ENCODE peak calls at places on chromosome X, in seven cellular contexts. Y is mesenchymal stem cell, B is IMR-90, G is neuronal stem cell, S is mesendoderm, O is trophoblast cell, L is H1. R is an unnamed sample.

GRCh38 chrX:153845842-153846241 is 15.5 kb upstream of the PDZD4 start:
- DNase-seq in Y (no peak), B (no peak), G (no peak), S (no peak), O (peak), L (no peak), R (no peak)

GRCh38 chrX:143632625-143633387 is 3.1 kb downstream of the SLITRK4 start:
- DNase-seq in Y (peak), B (no peak), G (no peak), S (peak), O (no peak), L (no peak), R (no peak)

GRCh38 chrX:42797646-42798045 is 19.7 kb upstream of the PPP1R2C start:
- DNase-seq in Y (peak), B (no peak), G (no peak), S (peak), O (peak), L (no peak), R (no peak)

GRCh38 chrX:50211510-50211909 is 6.9 kb downstream of the CCNB3 start:
- DNase-seq in Y (no peak), B (peak), G (no peak), S (peak), O (peak), L (no peak), R (peak)

GRCh38 chrX:100407784-100408642 is 2.1 kb downstream of the PCDH19 start:
- DNase-seq in Y (no peak), B (no peak), G (no peak), S (no peak), O (no peak), L (no peak), R (peak)

GRCh38 chrX:63283331-63283730 is 67.8 kb downstream of the SPIN4 start:
- DNase-seq in Y (no peak), B (no peak), G (no peak), S (peak), O (peak), L (no peak), R (no peak)

GRCh38 chrX:9988762-9989161 is 21.6 kb downstream of the CLDN34 start:
- DNase-seq in Y (no peak), B (no peak), G (no peak), S (no peak), O (peak), L (no peak), R (no peak)

GRCh38 chrX:17608898-17609297 is 128.4 kb upstream of the SCML1 start:
- DNase-seq in Y (no peak), B (no peak), G (no peak), S (no peak), O (no peak), L (no peak), R (no peak)

GRCh38 chrX:78573630-78574029 is 85.5 kb downstream of the RTL3 start:
- DNase-seq in Y (no peak), B (no peak), G (no peak), S (no peak), O (no peak), L (no peak), R (no peak)

GRCh38 chrX:65528705-65529340 is 5.8 kb downstream of the LAS1L start:
- DNase-seq in Y (peak), B (peak), G (peak), S (peak), O (peak), L (peak), R (peak)

GRCh38 chrX:2320580-2321327 is 180.0 kb downstream of the DHRSX start:
- DNase-seq in Y (peak), B (peak), G (no peak), S (peak), O (peak), L (no peak), R (no peak)

GRCh38 chrX:109856974-109857373 is 123.9 kb upstream of the ACSL4 start:
- DNase-seq in Y (no peak), B (peak), G (peak), S (no peak), O (peak), L (no peak), R (no peak)

GRCh38 chrX:123917069-123917468 is 44.4 kb upstream of the STAG2 start:
- DNase-seq in Y (no peak), B (no peak), G (no peak), S (no peak), O (no peak), L (no peak), R (no peak)

GRCh38 chrX:599837-600715 is 30.5 kb upstream of the SHOX start:
- DNase-seq in Y (no peak), B (no peak), G (no peak), S (no peak), O (no peak), L (no peak), R (peak)

GRCh38 chrX:110003167-110004156 is 548 bp downstream of the TMEM164 start:
- DNase-seq in Y (peak), B (no peak), G (no peak), S (peak), O (no peak), L (no peak), R (peak)

GRCh38 chrX:137166591-137166990 is 132.8 kb upstream of the GPR101 start:
- DNase-seq in Y (no peak), B (no peak), G (no peak), S (peak), O (no peak), L (peak), R (peak)

GRCh38 chrX:84046403-84046984 is 141.5 kb downstream of the RPS6KA6 start:
- DNase-seq in Y (peak), B (peak), G (peak), S (peak), O (peak), L (no peak), R (peak)

GRCh38 chrX:70087857-70088256 is 25.6 kb downstream of the OTUD6A start:
- DNase-seq in Y (peak), B (peak), G (no peak), S (no peak), O (no peak), L (no peak), R (no peak)

GRCh38 chrX:119201570-119201969 is 34.5 kb upstream of the PGRMC1 start:
- DNase-seq in Y (no peak), B (peak), G (no peak), S (no peak), O (no peak), L (no peak), R (no peak)

GRCh38 chrX:40058719-40059118 is 39.0 kb downstream of the BCOR start:
- DNase-seq in Y (no peak), B (no peak), G (no peak), S (no peak), O (no peak), L (no peak), R (no peak)

GRCh38 chrX:40167240-40168182 is 69.8 kb upstream of the BCOR start:
- DNase-seq in Y (peak), B (no peak), G (no peak), S (peak), O (no peak), L (no peak), R (peak)

GRCh38 chrX:139738581-139738980 is 30.6 kb upstream of the MCF2 start:
- DNase-seq in Y (peak), B (peak), G (no peak), S (peak), O (no peak), L (no peak), R (no peak)

GRCh38 chrX:125953769-125954168 is 212.3 kb downstream of the DCAF12L2 start:
- DNase-seq in Y (no peak), B (no peak), G (no peak), S (no peak), O (no peak), L (no peak), R (no peak)

GRCh38 chrX:1420371-1420770 is 28.5 kb upstream of the SLC25A6 start:
- DNase-seq in Y (no peak), B (no peak), G (no peak), S (no peak), O (no peak), L (no peak), R (no peak)

GRCh38 chrX:81337805-81338204 is 135.9 kb downstream of the SH3BGRL start:
- DNase-seq in Y (no peak), B (no peak), G (no peak), S (no peak), O (no peak), L (no peak), R (no peak)

GRCh38 chrX:140504371-140505324 is at the start of gene SOX3:
- DNase-seq in Y (no peak), B (no peak), G (peak), S (peak), O (no peak), L (no peak), R (peak)

GRCh38 chrX:19787305-19787704 is 100.1 kb downstream of the SH3KBP1 start:
- DNase-seq in Y (no peak), B (no peak), G (no peak), S (no peak), O (no peak), L (no peak), R (no peak)

GRCh38 chrX:19790829-19791228 is 96.6 kb downstream of the SH3KBP1 start:
- DNase-seq in Y (no peak), B (no peak), G (no peak), S (no peak), O (no peak), L (no peak), R (no peak)

GRCh38 chrX:19791562-19791961 is 95.8 kb downstream of the SH3KBP1 start:
- DNase-seq in Y (peak), B (peak), G (no peak), S (no peak), O (no peak), L (no peak), R (no peak)

GRCh38 chrX:19789376-19789775 is 98.0 kb downstream of the SH3KBP1 start:
- DNase-seq in Y (no peak), B (no peak), G (no peak), S (no peak), O (no peak), L (no peak), R (no peak)

GRCh38 chrX:19789782-19790181 is 97.6 kb downstream of the SH3KBP1 start:
- DNase-seq in Y (no peak), B (no peak), G (no peak), S (no peak), O (no peak), L (no peak), R (no peak)
- H2BK120ac ChIP-seq in Y (no peak), B (no peak), G (no peak), S (no peak), O (no peak), L (no peak), R (no peak)

DNA sequence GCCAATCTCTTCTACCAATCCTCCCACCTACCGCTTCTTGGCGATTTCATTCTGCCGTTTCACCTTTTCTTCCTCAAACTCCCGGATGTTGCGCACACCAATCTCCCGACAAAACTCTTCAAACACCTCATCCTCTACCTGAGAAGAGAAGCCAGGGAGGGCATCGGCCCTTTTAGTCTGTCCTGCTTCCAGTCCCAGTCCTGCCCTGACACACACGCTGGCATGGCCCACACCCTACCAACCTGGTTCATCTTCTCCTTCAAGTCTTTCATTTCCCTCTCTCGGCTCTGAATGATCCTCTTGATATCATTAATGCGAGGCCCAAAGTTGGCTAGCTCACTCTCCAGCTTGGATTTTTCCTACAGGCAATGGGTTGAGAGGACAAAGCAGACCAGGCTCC is 18.9 kb downstream of the SMC1A start:
- DNase-seq in Y (no peak), B (no peak), G (no peak), S (no peak), O (no peak), L (no peak), R (no peak)
- H2BK120ac ChIP-seq in Y (no peak), B (no peak), G (no peak), S (no peak), O (no peak), L (no peak), R (no peak)

DNA sequence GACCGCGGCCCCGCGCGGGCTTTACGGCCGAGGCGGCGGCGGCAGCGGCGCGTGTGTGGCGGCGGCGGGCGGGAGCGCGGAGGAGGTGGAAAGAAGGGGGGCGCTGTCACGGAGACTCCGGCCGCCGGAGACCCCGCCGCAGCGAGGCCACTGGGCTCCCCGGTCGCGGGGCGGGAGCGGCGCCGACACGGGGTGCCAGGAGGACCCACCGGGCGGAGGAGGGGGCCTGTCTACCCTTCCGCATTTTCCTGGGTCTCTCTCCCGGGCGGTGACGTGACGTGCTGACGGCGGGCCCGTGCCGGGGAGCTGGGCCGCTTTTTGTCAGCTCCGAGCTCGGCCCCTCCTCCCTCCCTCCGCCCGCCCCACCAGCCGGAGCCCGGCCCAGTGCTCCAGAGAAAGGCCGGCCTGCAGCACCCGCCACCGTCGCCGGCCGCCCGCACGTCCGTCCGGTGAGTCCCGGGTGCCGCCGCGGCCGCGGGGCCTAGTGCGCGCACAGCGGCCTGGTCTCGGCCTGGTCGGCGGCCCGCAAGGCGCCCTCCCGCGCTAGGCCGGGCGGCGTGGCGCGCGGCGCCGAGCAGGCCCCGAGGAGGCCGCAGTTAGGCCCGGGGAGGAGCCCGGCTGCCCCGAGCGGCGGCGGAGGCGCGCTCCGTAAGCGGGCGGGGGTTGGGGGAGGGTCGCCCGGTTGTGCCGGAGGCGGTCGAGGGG is at the start of gene ZFX:
- DNase-seq in Y (peak), B (peak), G (peak), S (peak), O (peak), L (no peak), R (peak)
- H2BK120ac ChIP-seq in Y (peak), B (peak), G (no peak), S (peak), O (peak), L (no peak), R (peak)

DNA sequence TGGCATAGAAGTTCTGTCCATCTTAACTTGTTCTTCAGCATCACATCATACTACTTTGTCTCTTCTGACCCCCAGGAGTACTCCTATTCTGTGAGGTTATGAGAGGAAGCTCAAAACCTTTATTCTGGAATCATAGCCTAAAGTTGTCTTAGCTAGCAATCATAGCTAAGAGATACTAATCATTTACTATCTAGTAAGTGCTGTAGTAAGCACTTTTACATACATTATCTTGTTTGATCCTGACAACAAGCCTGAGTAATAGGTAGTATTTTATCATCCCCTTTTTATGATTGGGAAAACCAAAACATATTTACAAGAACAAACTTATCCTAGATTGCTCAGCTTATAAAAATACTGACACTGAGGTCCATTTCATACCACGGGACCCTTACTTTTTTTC is 14.3 kb upstream of the LHFPL1 start:
- DNase-seq in Y (no peak), B (no peak), G (no peak), S (no peak), O (no peak), L (no peak), R (no peak)
- H2BK120ac ChIP-seq in Y (no peak), B (no peak), G (no peak), S (no peak), O (no peak), L (no peak), R (no peak)

GRCh38 chrX:29470029-29470428 is 745.3 kb upstream of the MAGEB2 start:
- DNase-seq in Y (peak), B (peak), G (no peak), S (peak), O (no peak), L (no peak), R (no peak)
- H2BK120ac ChIP-seq in Y (no peak), B (no peak), G (no peak), S (no peak), O (no peak), L (no peak), R (no peak)